ENCODE peak calls at places on chromosome 16, in six cellular contexts. A, O, Z, C, V and E are unnamed samples.

GRCh38 chr16:73015612-73016487 is 32.1 kb downstream of the ZFHX3 start:
- DNase-seq in V (peak; percentile 88), C (peak; percentile 81), O (no peak), Z (no peak), A (no peak), E (no peak)

GRCh38 chr16:7746971-7747370 is 414.3 kb downstream of the RBFOX1 start:
- DNase-seq in C (no peak), A (no peak), O (no peak), Z (no peak), V (no peak), E (no peak)

GRCh38 chr16:67259705-67260104 is 10.9 kb downstream of the SLC9A5 start:
- DNase-seq in C (peak; percentile 37), Z (no peak), A (no peak), O (no peak), V (no peak), E (no peak)

GRCh38 chr16:6258056-6258455 is 1074.6 kb upstream of the RBFOX1 start:
- DNase-seq in V (no peak), A (no peak), O (no peak), C (no peak), Z (no peak), E (no peak)

GRCh38 chr16:19210175-19210924 is 42.3 kb downstream of the SYT17 start:
- DNase-seq in V (no peak), A (no peak), C (no peak), O (peak; percentile 44), Z (no peak), E (no peak)

GRCh38 chr16:49856741-49857330 is 924 bp upstream of the ZNF423 start:
- DNase-seq in O (no peak), A (peak; percentile 83), C (peak; percentile 75), Z (peak; percentile 92), V (peak; percentile 73), E (no peak)

GRCh38 chr16:29029168-29029994 is 44.5 kb downstream of the LAT start:
- DNase-seq in O (no peak), C (no peak), A (peak; percentile 18), V (no peak), Z (peak; percentile 58), E (no peak)

GRCh38 chr16:10817963-10818941 is at the start of gene TVP23A:
- DNase-seq in V (no peak), Z (no peak), C (no peak), A (no peak), O (no peak), E (no peak)

GRCh38 chr16:9000664-9001063 is 37.0 kb upstream of the USP7 start:
- DNase-seq in Z (no peak), C (no peak), V (no peak), A (no peak), O (no peak), E (no peak)

GRCh38 chr16:8621572-8622314 is at the start of gene METTL22:
- DNase-seq in V (peak; percentile 91), O (peak; percentile 95), A (peak; percentile 91), C (peak; percentile 94), Z (peak; percentile 95), E (peak; percentile 92)

GRCh38 chr16:14669776-14670175 is 24.3 kb downstream of the PLA2G10 start:
- DNase-seq in C (peak; percentile 55), Z (no peak), O (no peak), V (peak; percentile 18), A (peak; percentile 13), E (no peak)

GRCh38 chr16:14579266-14579665 is 50.8 kb downstream of the PARN start:
- DNase-seq in O (no peak), A (no peak), C (no peak), V (no peak), Z (no peak), E (no peak)

GRCh38 chr16:88927010-88927409 is 50.0 kb downstream of the CBFA2T3 start:
- DNase-seq in A (peak; percentile 89), O (no peak), C (no peak), Z (no peak), V (no peak), E (no peak)

GRCh38 chr16:59611556-59611955 is 877.4 kb upstream of the GOT2 start:
- DNase-seq in Z (no peak), O (no peak), C (no peak), A (no peak), V (no peak), E (no peak)

GRCh38 chr16:27317738-27318398 is 4.1 kb downstream of the IL4R start:
- DNase-seq in V (no peak), Z (no peak), C (no peak), A (peak; percentile 2), O (no peak), E (no peak)

GRCh38 chr16:20740007-20740883 is 1.4 kb downstream of the THUMPD1 start:
- DNase-seq in Z (peak; percentile 36), C (no peak), A (no peak), O (peak; percentile 62), V (peak; percentile 29), E (no peak)

GRCh38 chr16:4319454-4319853 is 3.6 kb downstream of the GLIS2 start:
- DNase-seq in V (peak; percentile 62), Z (peak; percentile 50), A (no peak), O (peak; percentile 70), C (no peak), E (peak; percentile 44)

GRCh38 chr16:82895843-82896242 is 269.1 kb downstream of the CDH13 start:
- DNase-seq in C (no peak), O (no peak), Z (no peak), A (no peak), V (no peak), E (no peak)

GRCh38 chr16:86991679-86992078 is 325.5 kb downstream of the C16orf95 start:
- DNase-seq in C (no peak), A (no peak), O (no peak), Z (no peak), V (no peak), E (no peak)

GRCh38 chr16:47142469-47143328 is 1.0 kb downstream of the NETO2 start:
- DNase-seq in Z (peak; percentile 70), O (peak; percentile 83), A (peak; percentile 35), C (peak; percentile 48), V (peak; percentile 29), E (peak; percentile 23)

GRCh38 chr16:47143677-47144558 is at the start of gene NETO2:
- DNase-seq in O (peak; percentile 86), Z (peak; percentile 78), C (peak; percentile 67), V (peak; percentile 60), A (peak; percentile 69), E (peak; percentile 71)

GRCh38 chr16:47143329-47143676 is 442 bp downstream of the NETO2 start:
- DNase-seq in A (peak; percentile 58), Z (peak; percentile 83), O (peak; percentile 91), C (peak; percentile 64), V (peak; percentile 59), E (peak; percentile 61)

GRCh38 chr16:47141773-47142468 is 1.8 kb downstream of the NETO2 start:
- DNase-seq in C (peak; percentile 82), O (peak; percentile 95), Z (peak; percentile 96), A (peak; percentile 88), V (peak; percentile 82), E (peak; percentile 66)

DNA sequence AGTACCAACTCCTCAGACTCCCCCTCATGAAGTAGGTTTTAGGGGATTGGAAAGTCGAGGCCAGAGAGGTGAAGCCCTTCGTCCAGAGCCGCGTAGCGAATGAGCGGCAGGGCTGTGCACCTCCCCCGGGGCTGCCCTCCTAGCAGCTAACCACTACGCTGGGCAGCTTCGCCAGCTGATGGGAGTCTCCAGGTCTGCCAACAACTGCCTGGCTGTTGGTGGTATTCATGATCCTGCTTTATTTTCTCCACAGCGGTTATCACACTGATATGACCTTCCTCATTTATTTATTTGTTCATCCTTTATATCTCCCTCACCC is 773 bp upstream of the NETO2 start:
- DNase-seq in V (no peak), C (no peak), O (no peak), Z (no peak), A (no peak), E (no peak)
- H3K9me3 ChIP-seq in V (no peaks in the 10 kb centered on the region), C (no peaks in the 10 kb centered on the region), O (no peaks in the 10 kb centered on the region), Z (no peaks in the 10 kb centered on the region), A (no peaks in the 10 kb centered on the region), E (no peaks in the 10 kb centered on the region)

DNA sequence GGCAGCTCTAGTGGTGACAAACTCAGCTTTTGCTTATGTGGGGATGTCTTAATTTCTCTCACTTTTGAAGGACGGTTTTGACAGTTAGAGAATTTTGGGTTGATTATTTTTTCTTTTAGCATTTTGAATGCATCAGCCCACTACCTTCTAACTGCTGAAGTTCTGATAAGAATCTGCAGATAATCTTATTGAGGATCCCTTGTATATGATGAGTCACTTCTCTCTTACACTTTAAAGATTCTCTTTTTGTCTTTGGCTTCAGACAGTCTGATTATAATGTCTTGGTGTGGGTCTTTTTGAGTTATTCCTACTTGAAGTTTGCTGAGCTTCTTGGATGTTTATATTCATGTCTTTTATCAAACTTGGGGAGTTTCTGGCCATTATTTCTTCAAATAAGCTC is 5.5 kb upstream of the PRKCB start:
- DNase-seq in C (no peak), Z (no peak), O (no peak), A (no peak), V (no peak), E (no peak)
- H3K9me3 ChIP-seq in C (peaks cover 17% of the 10 kb centered on the region), Z (peaks cover 24% of the 10 kb centered on the region), O (peaks cover 3% of the 10 kb centered on the region), A (no peaks in the 10 kb centered on the region), V (no peaks in the 10 kb centered on the region), E (no peaks in the 10 kb centered on the region)

GRCh38 chr16:35574011-35574410 is 2114.6 kb downstream of the TP53TG3F start:
- DNase-seq in C (no peak), A (no peak), O (no peak), V (no peak), Z (no peak), E (no peak)

GRCh38 chr16:35574454-35575431 is 2115.3 kb downstream of the TP53TG3F start:
- DNase-seq in C (no peak), V (no peak), O (no peak), Z (no peak), A (no peak), E (no peak)

GRCh38 chr16:35572186-35572585 is 2112.8 kb downstream of the TP53TG3F start:
- DNase-seq in V (no peak), A (no peak), O (no peak), C (no peak), Z (no peak), E (no peak)

GRCh38 chr16:35575432-35575821 is 2116.0 kb downstream of the TP53TG3F start:
- DNase-seq in V (no peak), O (no peak), C (no peak), A (no peak), Z (no peak), E (no peak)

DNA sequence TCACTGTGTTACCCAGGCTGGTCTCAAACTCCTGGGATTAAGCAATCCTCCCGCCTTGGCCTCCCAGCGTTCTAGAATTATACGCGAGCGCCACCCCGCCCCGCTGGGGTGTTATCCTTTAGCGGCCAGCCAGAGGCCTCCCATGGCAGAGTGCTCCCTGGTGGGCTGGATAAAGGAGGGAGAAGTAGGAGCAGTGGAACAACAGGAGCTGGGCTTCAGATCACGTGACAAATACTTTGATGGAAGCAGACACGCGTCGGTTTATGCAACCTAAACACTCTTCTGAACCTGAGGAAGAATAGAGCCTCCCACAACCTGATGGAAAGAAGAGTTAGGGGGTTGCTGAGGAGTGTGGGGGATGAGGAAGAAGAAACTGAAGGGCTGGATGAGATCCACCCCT is 2114.0 kb downstream of the TP53TG3F start:
- DNase-seq in A (no peak), V (no peak), O (no peak), Z (no peak), C (no peak), E (no peak)
- H3K9me3 ChIP-seq in A (no peaks in the 10 kb centered on the region), V (no peaks in the 10 kb centered on the region), O (peaks cover 35% of the 10 kb centered on the region), Z (no peaks in the 10 kb centered on the region), C (no peaks in the 10 kb centered on the region), E (no peaks in the 10 kb centered on the region)

DNA sequence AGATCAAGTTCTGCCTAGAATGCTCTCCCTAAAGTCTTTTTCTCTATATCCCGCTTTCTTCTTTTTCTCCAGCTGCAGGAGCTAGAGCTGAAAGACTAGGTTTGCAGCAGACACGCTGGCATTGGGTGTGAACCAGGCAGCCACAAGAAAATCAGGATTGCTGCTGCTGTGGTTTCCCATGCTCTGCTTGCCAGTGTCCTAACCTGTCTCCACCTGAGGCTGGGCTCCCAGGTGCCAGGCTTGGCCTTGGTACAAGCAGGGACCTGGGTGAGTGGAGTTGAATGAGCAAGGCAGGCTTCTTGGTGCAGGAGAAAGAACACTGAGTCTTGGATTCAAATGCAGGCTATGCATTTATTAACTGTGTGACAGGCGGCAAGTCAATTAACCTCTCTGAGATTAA is 440.3 kb upstream of the MAF start:
- DNase-seq in O (no peak), V (no peak), C (no peak), Z (no peak), A (no peak), E (no peak)
- H3K9me3 ChIP-seq in O (no peaks in the 10 kb centered on the region), V (no peaks in the 10 kb centered on the region), C (no peaks in the 10 kb centered on the region), Z (peaks cover 8% of the 10 kb centered on the region), A (no peaks in the 10 kb centered on the region), E (no peaks in the 10 kb centered on the region)